ENCODE peak calls at places on chromosomes 16 and 17, in ten cellular contexts. E is upper lobe of right lung, Z is adrenal gland, O is fibroblast of lung, T is BE2C, Y is GM23338, R is cardiac muscle cell, S is keratinocyte, D is MM.1S, W is stomach. K is an unnamed sample. For H3K27me3, the result is how much of the 10 kb centered on the place peaks cover.

GRCh38 chr16:68200120-68200783 is 35.7 kb downstream of the ESRP2 start:
- DNase-seq in O (peak), T (no peak), Y (no peak), D (no peak), E (no peak), S (no peak), W (no peak), Z (no peak), R (peak), K (no peak)

GRCh38 chr16:85249830-85250455 is 137.7 kb upstream of the CIBAR2 start:
- DNase-seq in Y (no peak), D (no peak), W (no peak), S (no peak), O (no peak), E (no peak), Z (no peak), R (no peak), T (no peak), K (no peak)

GRCh38 chr17:80117491-80118401 is 16.4 kb downstream of the GAA start:
- DNase-seq in S (no peak), T (no peak), D (no peak), Z (peak), O (no peak), Y (no peak), R (no peak), E (no peak), W (no peak), K (no peak)

GRCh38 chr17:82544431-82545070 is 25.0 kb downstream of the FOXK2 start:
- DNase-seq in D (no peak), Z (no peak), E (no peak), S (no peak), O (no peak), T (peak), R (peak), W (no peak), Y (no peak), K (no peak)

GRCh38 chr16:23694707-23695373 is 16.2 kb downstream of the PLK1 start:
- DNase-seq in E (no peak), Z (peak), W (no peak), S (no peak), D (peak), O (peak), R (peak), Y (peak), T (peak), K (peak)

GRCh38 chr17:13812350-13812749 is 210.6 kb upstream of the HS3ST3A1 start:
- DNase-seq in S (no peak), D (no peak), W (no peak), R (no peak), O (no peak), T (no peak), Z (no peak), E (no peak), Y (no peak), K (no peak)

GRCh38 chr17:27870345-27870744 is 22.8 kb downstream of the LYRM9 start:
- DNase-seq in E (no peak), S (no peak), T (no peak), W (no peak), D (no peak), Y (no peak), R (no peak), O (no peak), Z (no peak), K (no peak)

GRCh38 chr16:88681709-88682451 is 4.4 kb downstream of the SNAI3 start:
- DNase-seq in S (no peak), R (no peak), T (no peak), W (peak), E (peak), Z (no peak), Y (no peak), O (peak), D (peak), K (no peak)

GRCh38 chr16:81517630-81518438 is 73.2 kb downstream of the CMIP start:
- DNase-seq in T (no peak), W (no peak), D (no peak), Z (no peak), R (no peak), O (peak), S (no peak), Y (no peak), E (no peak), K (no peak)

GRCh38 chr17:32822996-32823395 is 53.9 kb downstream of the MYO1D start:
- DNase-seq in S (no peak), W (no peak), R (no peak), E (no peak), T (no peak), O (no peak), D (peak), Z (peak), Y (no peak), K (no peak)

GRCh38 chr16:69727916-69728270 is 1.5 kb upstream of the NQO1 start:
- DNase-seq in R (no peak), S (no peak), Y (no peak), Z (peak), D (no peak), W (peak), T (no peak), O (no peak), E (peak), K (no peak)

GRCh38 chr16:85735225-85735722 is 15.6 kb downstream of the C16orf74 start:
- DNase-seq in T (no peak), W (peak), E (no peak), O (no peak), Y (no peak), Z (no peak), D (no peak), R (no peak), S (no peak), K (no peak)

GRCh38 chr17:4209611-4210010 is 54.2 kb downstream of the ANKFY1 start:
- DNase-seq in S (no peak), R (no peak), O (no peak), Z (no peak), W (no peak), E (no peak), T (no peak), Y (no peak), D (no peak), K (no peak)

GRCh38 chr16:86344586-86344871 is 165.8 kb upstream of the FOXF1 start:
- DNase-seq in O (no peak), D (no peak), W (no peak), Z (no peak), S (no peak), E (no peak), T (no peak), Y (no peak), R (no peak), K (no peak)

GRCh38 chr17:42766124-42766523 is 5.1 kb downstream of the RAMP2 start:
- DNase-seq in S (no peak), Y (no peak), T (no peak), D (no peak), Z (no peak), R (no peak), O (no peak), E (no peak), W (no peak), K (no peak)

GRCh38 chr16:9107025-9107970 is 15.9 kb downstream of the HAPSTR1 start:
- DNase-seq in O (no peak), T (no peak), S (no peak), Z (no peak), R (no peak), E (no peak), W (no peak), Y (no peak), D (no peak), K (no peak)

GRCh38 chr17:68460096-68460495 is 2.8 kb upstream of the WIPI1 start:
- DNase-seq in D (no peak), T (no peak), Z (no peak), W (no peak), E (no peak), S (no peak), R (no peak), Y (no peak), O (no peak), K (no peak)

GRCh38 chr16:70714526-70715112 is 28.8 kb upstream of the MTSS2 start:
- DNase-seq in D (no peak), W (no peak), Y (no peak), Z (no peak), R (no peak), O (no peak), S (no peak), E (no peak), T (no peak), K (no peak)

GRCh38 chr16:81487301-81487720 is 42.7 kb downstream of the CMIP start:
- DNase-seq in Z (no peak), D (no peak), Y (no peak), W (no peak), R (no peak), O (peak), E (no peak), T (no peak), S (no peak), K (no peak)

GRCh38 chr17:80397686-80398085 is 17.3 kb upstream of the ENDOV start:
- DNase-seq in W (no peak), Y (no peak), O (no peak), Z (no peak), R (no peak), T (no peak), D (no peak), S (no peak), E (no peak), K (no peak)

GRCh38 chr16:68800257-68800875 is 43.0 kb upstream of the TANGO6 start:
- DNase-seq in T (peak), Z (peak), S (peak), W (peak), Y (peak), E (no peak), O (peak), D (peak), R (peak), K (no peak)

GRCh38 chr17:11871773-11872172 is 125.5 kb downstream of the ZNF18 start:
- DNase-seq in O (no peak), D (no peak), T (peak), E (no peak), Z (no peak), S (no peak), W (no peak), R (no peak), Y (no peak), K (no peak)

GRCh38 chr16:48201515-48202201 is 42.4 kb upstream of the LONP2 start:
- DNase-seq in Z (no peak), O (no peak), R (no peak), S (no peak), Y (no peak), E (no peak), W (no peak), T (no peak), D (no peak), K (no peak)

GRCh38 chr17:72725432-72726068 is 366.9 kb downstream of the SLC39A11 start:
- DNase-seq in W (peak), S (peak), T (peak), E (peak), Y (peak), O (peak), D (peak), R (peak), Z (peak), K (no peak)

GRCh38 chr16:17657037-17657436 is 186.3 kb upstream of the XYLT1 start:
- DNase-seq in S (no peak), O (no peak), Y (peak), T (no peak), D (no peak), Z (no peak), R (no peak), E (no peak), W (no peak), K (no peak)

GRCh38 chr16:68134644-68135043 is 49.5 kb downstream of the NFATC3 start:
- DNase-seq in Y (no peak), T (no peak), O (no peak), R (no peak), E (no peak), Z (no peak), W (no peak), S (no peak), D (no peak), K (no peak)

DNA sequence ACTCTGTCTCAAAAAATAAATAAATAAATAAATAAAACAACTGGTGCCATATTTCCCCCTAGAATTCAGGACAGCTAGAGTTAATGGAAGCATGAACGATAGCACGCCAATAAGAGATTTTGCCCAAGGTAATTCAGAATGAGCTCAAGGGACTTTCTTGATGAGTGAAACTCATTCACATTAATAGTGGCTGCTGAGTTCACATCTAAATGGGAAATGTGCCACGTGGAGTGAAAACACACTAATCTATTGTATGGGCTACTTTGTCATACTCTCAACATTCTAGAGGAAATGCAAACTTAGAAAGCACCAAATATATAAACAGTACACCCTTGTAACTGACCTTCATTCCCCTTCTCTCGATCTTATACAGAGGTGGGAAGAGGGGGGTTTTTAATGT is 47.3 kb upstream of the PSMD7 start:
- DNase-seq in S (no peak), Y (no peak), O (no peak), D (no peak), W (no peak), R (no peak), Z (no peak), E (no peak), T (no peak), K (no peak)
- H3K4me3 ChIP-seq in S (no peak), Y (no peak), O (no peak), D (no peak), W (no peak), R (no peak), Z (no peak), E (no peak), T (no peak), K (no peak)

GRCh38 chr17:44257815-44258750 is 9.9 kb downstream of the SLC4A1 start:
- DNase-seq in O (no peak), Z (no peak), W (no peak), Y (no peak), R (no peak), D (no peak), S (no peak), T (peak), E (no peak), K (no peak)

GRCh38 chr17:44255915-44256314 is 12.0 kb downstream of the SLC4A1 start:
- DNase-seq in S (no peak), T (no peak), Y (no peak), W (no peak), E (no peak), Z (no peak), O (no peak), D (no peak), R (no peak), K (no peak)

GRCh38 chr17:44256671-44257070 is 11.3 kb downstream of the SLC4A1 start:
- DNase-seq in O (no peak), S (no peak), E (no peak), D (no peak), W (no peak), R (no peak), Z (no peak), T (no peak), Y (no peak), K (no peak)

GRCh38 chr17:44253021-44253420 is 14.9 kb downstream of the SLC4A1 start:
- DNase-seq in O (no peak), T (no peak), R (no peak), E (no peak), D (no peak), Y (no peak), Z (no peak), S (no peak), W (no peak), K (no peak)

GRCh38 chr17:44254696-44255095 is 13.2 kb downstream of the SLC4A1 start:
- DNase-seq in W (no peak), S (no peak), O (no peak), E (no peak), T (no peak), D (no peak), Y (no peak), R (no peak), Z (no peak), K (no peak)
- H3K27me3 ChIP-seq in W (under half), S (under half), O (under half), E (under half), T (under half), D (under half), Y (under half), R (under half), Z (under half), K (under half)

GRCh38 chr16:76653390-76654026 is 376.3 kb downstream of the CNTNAP4 start:
- DNase-seq in E (no peak), D (peak), S (no peak), Z (no peak), Y (peak), R (peak), O (peak), W (no peak), T (peak), K (peak)
- TF ChIP-seq CTCF in E (peak), D (peak), S (peak), Z (peak), Y (peak), R (peak), O (peak), W (no peak), T (peak), K (peak)

GRCh38 chr16:78277374-78277773 is 177.9 kb downstream of the WWOX start:
- DNase-seq in E (no peak), Z (no peak), D (no peak), T (no peak), S (no peak), Y (peak), R (peak), O (no peak), W (no peak), K (no peak)
- H3K4me3 ChIP-seq in E (no peak), Z (no peak), D (no peak), T (no peak), S (no peak), Y (peak), R (no peak), O (no peak), W (no peak), K (no peak)

GRCh38 chr17:76080934-76081287 is 1.9 kb downstream of the ZACN start:
- DNase-seq in E (no peak), R (no peak), S (no peak), W (no peak), Z (no peak), D (no peak), O (no peak), Y (no peak), T (no peak), K (no peak)

GRCh38 chr17:76081295-76082210 is 2.6 kb downstream of the ZACN start:
- DNase-seq in T (no peak), E (peak), S (no peak), Y (peak), O (no peak), Z (no peak), R (no peak), D (no peak), W (no peak), K (no peak)

GRCh38 chr17:76078859-76079576 is at the start of gene ZACN:
- DNase-seq in E (peak), O (no peak), R (no peak), D (no peak), W (no peak), S (no peak), T (no peak), Y (no peak), Z (no peak), K (no peak)

GRCh38 chr17:76080207-76080933 is 1.4 kb downstream of the ZACN start:
- DNase-seq in E (peak), Y (peak), Z (no peak), T (no peak), W (no peak), D (no peak), R (peak), O (no peak), S (no peak), K (no peak)

DNA sequence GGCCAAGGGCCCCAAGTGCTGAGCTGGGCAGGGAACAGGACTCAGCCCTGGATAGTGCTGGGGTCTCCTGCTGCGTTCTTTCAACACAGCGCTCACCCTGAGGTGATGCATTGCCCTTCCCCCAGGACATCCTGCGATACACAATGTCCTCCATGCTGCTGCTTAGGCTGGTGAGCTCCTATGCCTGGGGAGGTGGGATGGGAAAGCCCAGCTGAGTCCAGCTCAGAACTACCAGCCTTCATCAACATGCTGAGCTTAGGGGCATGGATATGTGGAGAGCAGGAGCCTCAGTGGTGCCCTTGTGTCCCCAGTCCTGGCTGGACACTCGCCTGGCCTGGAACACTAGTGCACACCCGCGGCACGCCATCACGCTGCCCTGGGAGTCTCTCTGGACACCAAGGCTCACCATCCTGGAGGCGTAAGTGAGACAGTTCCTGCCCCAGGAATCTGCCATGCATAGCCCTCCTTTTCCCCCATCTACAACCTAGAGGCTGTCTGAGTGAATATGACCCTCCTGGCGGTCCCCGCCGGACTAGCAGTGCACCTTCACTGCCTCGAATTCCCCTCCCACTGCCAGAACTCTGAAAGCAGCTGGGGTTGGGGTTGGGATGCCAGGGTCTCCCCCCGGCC is 710 bp downstream of the ZACN start:
- DNase-seq in O (no peak), D (no peak), W (no peak), Z (no peak), R (peak), Y (peak), T (no peak), S (no peak), E (peak), K (no peak)
- H3K27me3 ChIP-seq in O (half or more), D (half or more), W (half or more), Z (under half), R (under half), Y (half or more), T (half or more), S (half or more), E (under half), K (half or more)

GRCh38 chr17:31541559-31541958 is 150.1 kb downstream of the RAB11FIP4 start:
- DNase-seq in W (no peak), Y (peak), E (no peak), Z (no peak), T (peak), S (no peak), R (peak), D (no peak), O (no peak), K (no peak)
- TF ChIP-seq CTCF in W (no peak), Y (peak), E (no peak), Z (no peak), T (no peak), S (peak), R (peak), D (no peak), O (no peak), K (no peak)

DNA sequence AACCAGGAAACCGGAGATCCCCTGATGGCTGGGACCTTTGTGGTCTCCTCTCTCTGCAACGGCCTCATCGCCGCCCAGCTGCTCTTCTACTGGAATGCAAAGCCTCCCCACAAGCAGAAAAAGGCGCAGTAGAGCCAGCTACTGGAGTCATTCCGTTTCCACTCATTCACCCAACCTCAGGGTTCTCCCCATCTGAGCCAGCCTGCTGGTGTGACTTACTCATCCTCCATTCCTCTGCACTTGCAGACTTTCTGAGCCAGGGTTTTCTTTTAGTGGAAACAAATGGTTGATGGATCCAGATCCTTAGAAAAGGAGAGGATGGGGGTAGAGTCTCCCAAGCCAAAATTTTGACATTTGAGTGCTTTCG is 2.5 kb downstream of the SOX15 start:
- DNase-seq in O (peak), E (no peak), R (no peak), T (no peak), S (no peak), Z (no peak), W (no peak), D (no peak), Y (no peak), K (peak)
- H3K4me3 ChIP-seq in O (no peak), E (no peak), R (no peak), T (no peak), S (peak), Z (no peak), W (no peak), D (no peak), Y (no peak), K (no peak)